ENCODE peak calls at places on chromosomes 7 and 10, in nine cellular contexts. K is fibroblast of the aortic adventitia; W is AG09309; G is T-helper 1 cell; F is stimulated activated CD4-positive, alpha-beta T cell treated with anti-CD3 and anti-CD28 coated beads, Interleukin-12 subunit alpha, Interleukin-12 subunit beta, amount 100 ng/mL, for 48 hours; D is pons; M is skeletal muscle cell; T is H54; C is kidney epithelial cell. B is an unnamed sample.

GRCh38 chr10:20267734-20268133 is 451.5 kb downstream of the PLXDC2 start:
- DNase-seq in M (no peak), K (no peak), D (no peak), C (no peak), W (no peak), G (no peak), F (no peak), T (no peak), B (no peak)

GRCh38 chr7:107555893-107556292 is 7.8 kb downstream of the COG5 start:
- DNase-seq in C (no peak), F (no peak), D (no peak), W (no peak), G (no peak), M (no peak), K (no peak), T (no peak), B (no peak)

GRCh38 chr10:125441151-125441550 is 241.8 kb downstream of the TEX36 start:
- DNase-seq in G (no peak), M (peak), C (no peak), D (no peak), K (no peak), F (no peak), W (no peak), T (no peak), B (no peak)

GRCh38 chr7:80230327-80230726 is 95.7 kb downstream of the GNAI1 start:
- DNase-seq in K (no peak), D (no peak), F (no peak), M (no peak), T (no peak), W (no peak), C (no peak), G (no peak), B (no peak)

GRCh38 chr7:95478139-95479037 is 7.4 kb upstream of the ASB4 start:
- DNase-seq in T (no peak), C (no peak), K (peak), D (peak), W (no peak), F (no peak), G (no peak), M (no peak), B (peak)

GRCh38 chr7:31083205-31083801 is 31.2 kb downstream of the ADCYAP1R1 start:
- DNase-seq in T (no peak), W (no peak), F (no peak), C (no peak), K (no peak), D (no peak), G (no peak), M (no peak), B (no peak)

GRCh38 chr7:47578581-47579270 is 3.2 kb downstream of the TNS3 start:
- DNase-seq in G (no peak), D (no peak), T (no peak), F (no peak), C (no peak), K (peak), W (peak), M (no peak), B (no peak)

GRCh38 chr7:124550036-124550435 is 215.6 kb downstream of the GPR37 start:
- DNase-seq in M (no peak), G (no peak), K (no peak), W (no peak), F (no peak), C (no peak), T (no peak), D (peak), B (peak)

GRCh38 chr10:93193886-93194285 is 120.2 kb downstream of the CYP26A1 start:
- DNase-seq in G (no peak), T (no peak), M (no peak), K (no peak), W (no peak), C (no peak), F (no peak), D (no peak), B (no peak)

GRCh38 chr10:42970451-42971250 is 106.2 kb upstream of the RET start:
- DNase-seq in D (no peak), M (no peak), C (no peak), T (no peak), G (no peak), W (no peak), F (no peak), K (no peak), B (no peak)

GRCh38 chr7:155002411-155003214 is at the start of gene PAXIP1:
- DNase-seq in C (no peak), G (peak), D (peak), M (no peak), W (no peak), K (no peak), T (peak), F (peak), B (peak)

GRCh38 chr10:96072673-96073072 is 29.3 kb downstream of the CCNJ start:
- DNase-seq in D (no peak), M (no peak), C (no peak), W (no peak), K (no peak), G (no peak), F (no peak), T (no peak), B (no peak)

GRCh38 chr7:151309306-151309705 is 32.3 kb upstream of the NUB1 start:
- DNase-seq in G (no peak), T (peak), F (no peak), C (no peak), W (peak), M (no peak), D (no peak), K (peak), B (no peak)

GRCh38 chr10:75972494-75973276 is 541.3 kb downstream of the LRMDA start:
- DNase-seq in W (no peak), M (peak), D (no peak), G (no peak), K (peak), C (no peak), T (no peak), F (no peak), B (no peak)

GRCh38 chr7:105210721-105211205 is 178.0 kb downstream of the SRPK2 start:
- DNase-seq in K (peak), M (no peak), W (no peak), C (no peak), G (no peak), F (no peak), T (no peak), D (peak), B (peak)

GRCh38 chr7:44953156-44953555 is 25.7 kb downstream of the MYO1G start:
- DNase-seq in W (no peak), G (no peak), D (no peak), C (no peak), K (no peak), F (no peak), M (no peak), T (no peak), B (no peak)

GRCh38 chr10:99370993-99371392 is 41.8 kb downstream of the CNNM1 start:
- DNase-seq in T (no peak), G (no peak), C (no peak), M (no peak), W (no peak), F (no peak), K (peak), D (peak), B (no peak)

GRCh38 chr10:127150136-127150535 is 46.3 kb downstream of the INSYN2A start:
- DNase-seq in M (no peak), F (no peak), C (no peak), G (no peak), K (peak), W (no peak), T (peak), D (no peak), B (no peak)

GRCh38 chr7:36084485-36085091 is 68.5 kb upstream of the EEPD1 start:
- DNase-seq in C (peak), T (no peak), W (peak), G (no peak), M (peak), K (no peak), D (no peak), F (no peak), B (no peak)

GRCh38 chr7:1110358-1110757 is 22.4 kb downstream of the GPER1 start:
- DNase-seq in K (no peak), T (no peak), F (no peak), M (no peak), C (no peak), G (no peak), D (no peak), W (no peak), B (no peak)

GRCh38 chr10:72250666-72251065 is 23.1 kb upstream of the DDIT4 start:
- DNase-seq in T (no peak), D (no peak), K (peak), F (no peak), W (no peak), C (no peak), M (no peak), G (no peak), B (no peak)

GRCh38 chr7:73560035-73560835 is 2.7 kb upstream of the BCL7B start:
- DNase-seq in G (no peak), W (peak), M (peak), K (peak), D (no peak), T (peak), F (no peak), C (peak), B (no peak)

GRCh38 chr10:97796651-97797050 is 24.9 kb upstream of the SFRP5 start:
- DNase-seq in F (no peak), C (no peak), W (no peak), K (no peak), G (no peak), D (peak), T (no peak), M (no peak), B (no peak)

GRCh38 chr10:2897619-2898508 is 169.5 kb upstream of the PFKP start:
- DNase-seq in K (peak), D (no peak), F (no peak), T (no peak), M (no peak), C (no peak), G (no peak), W (peak), B (no peak)

GRCh38 chr10:129838794-129839193 is 125.3 kb downstream of the EBF3 start:
- DNase-seq in W (no peak), K (no peak), C (no peak), G (no peak), T (no peak), D (no peak), M (no peak), F (no peak), B (no peak)

B was measured in globus pallidus.